ENCODE peak calls at places on chromosome 4, in six cellular contexts. M, X, C, V, J and U are unnamed samples.

GRCh38 chr4:63670735-63671134 is 738.5 kb downstream of the TECRL start:
- DNase-seq in J (no peak), X (no peak), M (no peak), C (no peak), V (no peak), U (no peak)

GRCh38 chr4:704198-704891 is 1.3 kb upstream of the PCGF3 start:
- DNase-seq in C (no peak), M (peak), X (no peak), J (no peak), V (no peak), U (no peak)

GRCh38 chr4:57109530-57109846 is 697 bp downstream of the IGFBP7 start:
- DNase-seq in X (no peak), C (peak), J (no peak), M (no peak), V (no peak), U (no peak)

GRCh38 chr4:89357787-89358186 is 50.2 kb upstream of the GPRIN3 start:
- DNase-seq in X (no peak), J (no peak), V (no peak), M (no peak), C (no peak), U (no peak)

GRCh38 chr4:8722556-8722955 is 130.0 kb downstream of the CPZ start:
- DNase-seq in V (no peak), C (no peak), J (no peak), M (no peak), X (no peak), U (no peak)

GRCh38 chr4:139711461-139711860 is 45.8 kb downstream of the MGST2 start:
- DNase-seq in J (no peak), X (no peak), M (no peak), V (no peak), C (peak), U (no peak)

GRCh38 chr4:156594619-156595018 is 377.0 kb downstream of the PDGFC start:
- DNase-seq in X (no peak), M (no peak), J (no peak), C (no peak), V (no peak), U (no peak)

GRCh38 chr4:168573870-168574269 is 77.0 kb downstream of the PALLD start:
- DNase-seq in J (no peak), X (no peak), C (no peak), M (no peak), V (no peak), U (no peak)

GRCh38 chr4:87007345-87008181 is 72.8 kb downstream of the AFF1 start:
- DNase-seq in M (peak), X (peak), J (peak), V (peak), C (peak), U (peak)

GRCh38 chr4:84683065-84683464 is 100.1 kb downstream of the CDS1 start:
- DNase-seq in V (no peak), J (no peak), M (no peak), C (no peak), X (no peak), U (no peak)

GRCh38 chr4:79454656-79455055 is 46.6 kb upstream of the GK2 start:
- DNase-seq in M (no peak), C (no peak), J (no peak), V (no peak), X (no peak), U (no peak)

GRCh38 chr4:86497980-86498379 is 96.1 kb upstream of the PTPN13 start:
- DNase-seq in J (no peak), X (no peak), V (no peak), C (peak), M (no peak), U (peak)

GRCh38 chr4:73653695-73654106 is 33.5 kb upstream of the RASSF6 start:
- DNase-seq in C (peak), V (no peak), M (peak), X (peak), J (peak), U (peak)

GRCh38 chr4:123415977-123416376 is 19.4 kb downstream of the SPRY1 start:
- DNase-seq in C (peak), M (no peak), X (peak), V (peak), J (no peak), U (no peak)

GRCh38 chr4:27398911-27399310 is 538.3 kb downstream of the STIM2 start:
- DNase-seq in J (no peak), M (no peak), C (peak), V (no peak), X (no peak), U (no peak)